ENCODE peak calls at places on chromosomes 11 and 22, in five cellular contexts. One of them, this sample, is unnamed.

GRCh38 chr11:108216988-108217387 is 5.5 kb downstream of the NPAT start:
- DNase-seq in astrocyte of the spinal cord: no peak
- DNase-seq in astrocyte of the cerebellum: no peak
- DNase-seq in foreskin fibroblast: no peak
- DNase-seq in AG10803: no peak
- DNase-seq in this sample: peak

GRCh38 chr11:61350336-61350735 is 11.3 kb downstream of the CYB561A3 start:
- DNase-seq in astrocyte of the spinal cord: no peak
- DNase-seq in astrocyte of the cerebellum: no peak
- DNase-seq in foreskin fibroblast: no peak
- DNase-seq in AG10803: no peak
- DNase-seq in this sample: no peak

GRCh38 chr11:121321614-121322243 is 29.2 kb downstream of the SC5D start:
- DNase-seq in astrocyte of the spinal cord: peak
- DNase-seq in astrocyte of the cerebellum: no peak
- DNase-seq in foreskin fibroblast: peak
- DNase-seq in AG10803: peak
- DNase-seq in this sample: peak

GRCh38 chr11:65884716-65885092 is 3.6 kb downstream of the FIBP start:
- DNase-seq in astrocyte of the spinal cord: peak
- DNase-seq in astrocyte of the cerebellum: no peak
- DNase-seq in foreskin fibroblast: peak
- DNase-seq in AG10803: peak
- DNase-seq in this sample: peak

GRCh38 chr22:23127788-23128187 is 14.0 kb downstream of the RSPH14 start:
- DNase-seq in astrocyte of the spinal cord: no peak
- DNase-seq in astrocyte of the cerebellum: no peak
- DNase-seq in foreskin fibroblast: no peak
- DNase-seq in AG10803: no peak
- DNase-seq in this sample: no peak

GRCh38 chr11:64285885-64286800 is 495 bp downstream of the GPR137 start:
- DNase-seq in astrocyte of the spinal cord: no peak
- DNase-seq in astrocyte of the cerebellum: no peak
- DNase-seq in foreskin fibroblast: no peak
- DNase-seq in AG10803: no peak
- DNase-seq in this sample: no peak

GRCh38 chr11:108147150-108147549 is 25.8 kb downstream of the ACAT1 start:
- DNase-seq in astrocyte of the spinal cord: no peak
- DNase-seq in astrocyte of the cerebellum: no peak
- DNase-seq in foreskin fibroblast: peak
- DNase-seq in AG10803: peak
- DNase-seq in this sample: peak

GRCh38 chr11:63999349-64000025 is 13.2 kb downstream of the OTUB1 start:
- DNase-seq in astrocyte of the spinal cord: peak
- DNase-seq in astrocyte of the cerebellum: no peak
- DNase-seq in foreskin fibroblast: peak
- DNase-seq in AG10803: no peak
- DNase-seq in this sample: peak

GRCh38 chr11:47980907-47981621 is 705 bp downstream of the PTPRJ start:
- DNase-seq in astrocyte of the spinal cord: no peak
- DNase-seq in astrocyte of the cerebellum: no peak
- DNase-seq in foreskin fibroblast: peak
- DNase-seq in AG10803: peak
- DNase-seq in this sample: no peak

GRCh38 chr11:112835556-112835955 is 125.7 kb upstream of the NCAM1 start:
- DNase-seq in astrocyte of the spinal cord: no peak
- DNase-seq in astrocyte of the cerebellum: no peak
- DNase-seq in foreskin fibroblast: no peak
- DNase-seq in AG10803: no peak
- DNase-seq in this sample: no peak

GRCh38 chr11:103700605-103701004 is 335.8 kb upstream of the DDI1 start:
- DNase-seq in astrocyte of the spinal cord: peak
- DNase-seq in astrocyte of the cerebellum: no peak
- DNase-seq in foreskin fibroblast: peak
- DNase-seq in AG10803: peak
- DNase-seq in this sample: peak

GRCh38 chr22:29733362-29734322 is 13.8 kb downstream of the CABP7 start:
- DNase-seq in astrocyte of the spinal cord: no peak
- DNase-seq in astrocyte of the cerebellum: no peak
- DNase-seq in foreskin fibroblast: peak
- DNase-seq in AG10803: no peak
- DNase-seq in this sample: peak

GRCh38 chr11:1102221-1102971 is 27.7 kb downstream of the MUC2 start:
- DNase-seq in astrocyte of the spinal cord: no peak
- DNase-seq in astrocyte of the cerebellum: no peak
- DNase-seq in foreskin fibroblast: no peak
- DNase-seq in AG10803: no peak
- DNase-seq in this sample: no peak

GRCh38 chr22:49969751-49970527 is 9.4 kb downstream of the PIM3 start:
- DNase-seq in astrocyte of the spinal cord: no peak
- DNase-seq in astrocyte of the cerebellum: no peak
- DNase-seq in foreskin fibroblast: no peak
- DNase-seq in AG10803: no peak
- DNase-seq in this sample: no peak

GRCh38 chr22:49970528-49971231 is 10.1 kb downstream of the PIM3 start:
- DNase-seq in astrocyte of the spinal cord: peak
- DNase-seq in astrocyte of the cerebellum: no peak
- DNase-seq in foreskin fibroblast: peak
- DNase-seq in AG10803: peak
- DNase-seq in this sample: peak

GRCh38 chr22:49973018-49973965 is 12.7 kb downstream of the PIM3 start:
- DNase-seq in astrocyte of the spinal cord: no peak
- DNase-seq in astrocyte of the cerebellum: no peak
- DNase-seq in foreskin fibroblast: peak
- DNase-seq in AG10803: peak
- DNase-seq in this sample: no peak

GRCh38 chr22:49972163-49973017 is 11.8 kb downstream of the PIM3 start:
- DNase-seq in astrocyte of the spinal cord: no peak
- DNase-seq in astrocyte of the cerebellum: no peak
- DNase-seq in foreskin fibroblast: no peak
- DNase-seq in AG10803: no peak
- DNase-seq in this sample: no peak

GRCh38 chr22:49971232-49972162 is 10.9 kb downstream of the PIM3 start:
- DNase-seq in astrocyte of the spinal cord: no peak
- DNase-seq in astrocyte of the cerebellum: no peak
- DNase-seq in foreskin fibroblast: peak
- DNase-seq in AG10803: peak
- DNase-seq in this sample: peak
- TF ChIP-seq CTCF in astrocyte of the spinal cord: no peak
- TF ChIP-seq CTCF in astrocyte of the cerebellum: no peak
- TF ChIP-seq CTCF in foreskin fibroblast: no peak
- TF ChIP-seq CTCF in AG10803: no peak
- TF ChIP-seq CTCF in this sample: no peak

GRCh38 chr11:67025750-67026149 is 2.8 kb downstream of the SYT12 start:
- DNase-seq in astrocyte of the spinal cord: no peak
- DNase-seq in astrocyte of the cerebellum: no peak
- DNase-seq in foreskin fibroblast: no peak
- DNase-seq in AG10803: no peak
- DNase-seq in this sample: no peak

GRCh38 chr11:67024966-67025365 is 2.0 kb downstream of the SYT12 start:
- DNase-seq in astrocyte of the spinal cord: no peak
- DNase-seq in astrocyte of the cerebellum: no peak
- DNase-seq in foreskin fibroblast: no peak
- DNase-seq in AG10803: no peak
- DNase-seq in this sample: no peak

GRCh38 chr11:67022961-67023956 is at the start of gene SYT12:
- DNase-seq in astrocyte of the spinal cord: no peak
- DNase-seq in astrocyte of the cerebellum: no peak
- DNase-seq in foreskin fibroblast: peak
- DNase-seq in AG10803: no peak
- DNase-seq in this sample: no peak

GRCh38 chr11:67023957-67024353 is 1.0 kb downstream of the SYT12 start:
- DNase-seq in astrocyte of the spinal cord: no peak
- DNase-seq in astrocyte of the cerebellum: no peak
- DNase-seq in foreskin fibroblast: no peak
- DNase-seq in AG10803: no peak
- DNase-seq in this sample: no peak

DNA sequence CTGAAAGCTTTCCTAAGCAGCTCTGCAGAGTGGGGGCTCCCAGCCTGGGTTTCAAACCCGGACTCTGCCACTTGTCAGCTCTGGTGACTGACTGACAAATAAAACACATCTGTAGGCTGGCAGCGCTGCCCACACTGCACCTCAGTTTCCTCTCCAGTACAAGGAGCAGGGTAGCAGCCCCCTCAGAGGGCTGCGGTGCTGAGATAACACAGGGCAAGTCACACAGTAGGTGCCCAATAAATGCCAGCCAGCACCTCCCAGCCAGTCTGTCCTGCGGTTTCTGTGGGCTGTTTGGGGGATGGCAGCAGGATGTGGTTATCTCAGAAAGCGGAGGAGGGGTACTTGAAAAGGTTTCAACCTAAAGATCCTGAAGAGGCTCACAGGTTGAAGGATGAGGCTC is 1.5 kb downstream of the SYT12 start:
- DNase-seq in astrocyte of the spinal cord: no peak
- DNase-seq in astrocyte of the cerebellum: no peak
- DNase-seq in foreskin fibroblast: no peak
- DNase-seq in AG10803: no peak
- DNase-seq in this sample: no peak
- H3K4me3 ChIP-seq in astrocyte of the spinal cord: no peak
- H3K4me3 ChIP-seq in astrocyte of the cerebellum: no peak
- H3K4me3 ChIP-seq in foreskin fibroblast: no peak
- H3K4me3 ChIP-seq in AG10803: no peak
- H3K4me3 ChIP-seq in this sample: no peak

GRCh38 chr22:45554040-45554406 is 51.3 kb downstream of the FBLN1 start:
- DNase-seq in astrocyte of the spinal cord: no peak
- DNase-seq in astrocyte of the cerebellum: no peak
- DNase-seq in foreskin fibroblast: no peak
- DNase-seq in AG10803: no peak
- DNase-seq in this sample: no peak
- TF ChIP-seq CTCF in astrocyte of the spinal cord: no peak
- TF ChIP-seq CTCF in astrocyte of the cerebellum: no peak
- TF ChIP-seq CTCF in foreskin fibroblast: no peak
- TF ChIP-seq CTCF in AG10803: no peak
- TF ChIP-seq CTCF in this sample: no peak

GRCh38 chr11:69443968-69444364 is 37.5 kb upstream of the LINC01488 start:
- DNase-seq in astrocyte of the spinal cord: peak
- DNase-seq in astrocyte of the cerebellum: no peak
- DNase-seq in foreskin fibroblast: peak
- DNase-seq in AG10803: peak
- DNase-seq in this sample: peak
- H3K4me3 ChIP-seq in astrocyte of the spinal cord: no peak
- H3K4me3 ChIP-seq in astrocyte of the cerebellum: peak
- H3K4me3 ChIP-seq in foreskin fibroblast: peak
- H3K4me3 ChIP-seq in AG10803: peak
- H3K4me3 ChIP-seq in this sample: peak

DNA sequence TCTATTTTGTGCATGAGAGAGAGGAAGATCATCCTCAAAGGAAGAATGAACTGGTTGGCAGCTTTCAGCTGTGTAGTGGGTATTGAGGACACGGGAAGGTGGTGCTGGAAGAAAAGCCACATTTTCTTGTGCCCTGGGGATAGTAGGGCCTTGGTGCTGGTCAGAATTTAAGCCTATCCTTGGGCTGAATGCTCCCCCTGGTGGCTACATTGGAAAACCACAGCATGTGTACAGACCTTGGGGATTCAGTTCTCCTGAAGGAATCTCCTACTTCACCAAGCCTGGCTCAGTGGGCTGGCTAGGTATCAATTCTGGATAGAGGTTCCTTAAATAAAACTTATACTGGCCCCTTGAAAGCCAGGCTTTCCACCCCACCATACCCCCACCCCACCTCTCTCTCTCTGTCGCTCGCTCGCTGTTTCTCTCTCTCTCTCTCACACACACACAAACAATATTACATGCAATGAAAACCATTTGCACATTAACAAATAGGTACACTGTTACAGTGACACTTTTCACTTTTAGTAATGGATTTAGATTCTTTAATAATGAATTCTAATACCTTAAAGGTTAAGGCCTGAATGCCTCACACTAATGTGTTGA is 2.8 kb upstream of the OR51M1 start:
- DNase-seq in astrocyte of the spinal cord: peak
- DNase-seq in astrocyte of the cerebellum: peak
- DNase-seq in foreskin fibroblast: peak
- DNase-seq in AG10803: peak
- DNase-seq in this sample: peak
- TF ChIP-seq CTCF in astrocyte of the spinal cord: peak
- TF ChIP-seq CTCF in astrocyte of the cerebellum: peak
- TF ChIP-seq CTCF in foreskin fibroblast: peak
- TF ChIP-seq CTCF in AG10803: peak
- TF ChIP-seq CTCF in this sample: peak

DNA sequence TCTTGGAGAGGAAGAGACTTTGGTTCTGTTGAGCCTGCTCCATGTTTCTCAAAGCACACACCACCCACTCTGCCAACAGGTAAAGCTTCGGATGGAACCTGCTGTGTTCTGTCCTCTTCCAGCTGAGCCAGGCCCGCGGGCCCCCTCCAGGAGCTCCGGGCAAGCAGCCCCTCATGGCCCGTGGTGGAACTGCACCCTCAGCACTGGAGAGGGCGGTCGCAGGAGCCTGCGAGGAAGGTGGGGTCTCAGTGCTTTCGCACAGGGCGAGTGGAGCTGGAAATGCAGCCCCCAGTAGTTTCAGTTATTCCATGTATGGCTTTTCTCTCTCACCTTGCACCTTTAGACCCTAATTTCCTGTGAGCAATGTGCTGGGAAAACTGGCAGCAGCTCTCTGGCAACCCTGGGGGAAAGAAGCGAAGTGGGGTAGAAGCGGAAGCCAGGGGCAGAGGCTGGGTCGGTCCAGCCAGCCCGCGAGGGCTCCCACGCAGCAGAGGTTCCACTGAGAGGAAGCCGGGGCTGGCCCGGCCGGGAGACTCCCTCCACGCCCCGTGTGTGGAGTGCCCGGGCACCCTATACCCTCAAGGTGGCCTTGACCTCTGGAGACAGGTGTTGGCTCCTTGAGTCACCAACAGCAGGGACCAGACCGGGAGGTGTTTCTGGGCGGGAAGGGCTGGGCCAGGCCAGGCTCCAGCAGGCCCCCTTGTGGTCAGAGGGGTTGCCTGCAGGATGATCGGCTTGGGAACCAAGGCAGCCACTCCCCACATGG is 119.9 kb upstream of the TMEM45B start:
- DNase-seq in astrocyte of the spinal cord: peak
- DNase-seq in astrocyte of the cerebellum: no peak
- DNase-seq in foreskin fibroblast: peak
- DNase-seq in AG10803: peak
- DNase-seq in this sample: peak
- H3K4me3 ChIP-seq in astrocyte of the spinal cord: peak
- H3K4me3 ChIP-seq in astrocyte of the cerebellum: peak
- H3K4me3 ChIP-seq in foreskin fibroblast: no peak
- H3K4me3 ChIP-seq in AG10803: no peak
- H3K4me3 ChIP-seq in this sample: no peak

GRCh38 chr11:101912823-101913284 is 2.0 kb upstream of the CEP126 start:
- DNase-seq in astrocyte of the spinal cord: peak
- DNase-seq in astrocyte of the cerebellum: no peak
- DNase-seq in foreskin fibroblast: peak
- DNase-seq in AG10803: no peak
- DNase-seq in this sample: peak
- TF ChIP-seq CTCF in astrocyte of the spinal cord: no peak
- TF ChIP-seq CTCF in astrocyte of the cerebellum: no peak
- TF ChIP-seq CTCF in foreskin fibroblast: no peak
- TF ChIP-seq CTCF in AG10803: no peak
- TF ChIP-seq CTCF in this sample: no peak

This sample was measured in fibroblast of mammary gland.